ENCODE peak calls at places on chromosomes 11 and 22, in nine cellular contexts. S is activated naive CD8-positive, alpha-beta T cell treated with anti-CD3 and anti-CD28 coated beads, Interleukin-2, amount 50 U/mL, for 16 hours; H is fibroblast of pulmonary artery; A is stomach; E is NCI-H2081 treated with DMSO at 0.1 percent for 48 hours; T is activated CD4-positive, CD25-positive, alpha-beta regulatory T cell treated with anti-CD3 and anti-CD28 coated beads, Interleukin-2, amount 50 U/mL, for 16 hours; F is GM12865; D is WERI-Rb-1; X is AG09309. G is an unnamed sample.

GRCh38 chr22:49934891-49935557 is 16.6 kb downstream of the CRELD2 start:
- DNase-seq in S (peak), H (peak), A (peak), E (no peak), T (peak), F (peak), D (peak), X (no peak), G (peak)

GRCh38 chr11:76588455-76589325 is 81.9 kb downstream of the LRRC32 start:
- DNase-seq in S (no peak), H (peak), A (peak), E (no peak), T (peak), F (peak), D (no peak), X (no peak), G (no peak)

GRCh38 chr11:65594991-65595920 is at the start of gene KCNK7:
- DNase-seq in S (no peak), H (no peak), A (no peak), E (no peak), T (no peak), F (no peak), D (no peak), X (no peak), G (no peak)

GRCh38 chr11:27916541-27917100 is 191.3 kb downstream of the KIF18A start:
- DNase-seq in S (no peak), H (no peak), A (no peak), E (no peak), T (no peak), F (peak), D (no peak), X (no peak), G (no peak)

GRCh38 chr11:130145975-130146776 is 13.4 kb upstream of the ST14 start:
- DNase-seq in S (no peak), H (no peak), A (peak), E (no peak), T (no peak), F (peak), D (no peak), X (no peak), G (peak)

GRCh38 chr11:126583594-126583993 is 228.1 kb downstream of the ST3GAL4 start:
- DNase-seq in S (no peak), H (no peak), A (no peak), E (no peak), T (no peak), F (no peak), D (no peak), X (no peak), G (no peak)

GRCh38 chr22:35367331-35367886 is 13.5 kb upstream of the HMOX1 start:
- DNase-seq in S (no peak), H (no peak), A (no peak), E (no peak), T (no peak), F (peak), D (peak), X (no peak), G (no peak)

GRCh38 chr11:126624491-126624890 is 269.0 kb downstream of the ST3GAL4 start:
- DNase-seq in S (no peak), H (no peak), A (no peak), E (no peak), T (no peak), F (no peak), D (peak), X (no peak), G (no peak)

GRCh38 chr22:18997925-18998315 is 61.8 kb upstream of the PRODH start:
- DNase-seq in S (no peak), H (no peak), A (no peak), E (no peak), T (no peak), F (no peak), D (peak), X (no peak), G (no peak)

GRCh38 chr11:121367434-121367833 is 74.9 kb downstream of the SC5D start:
- DNase-seq in S (no peak), H (peak), A (no peak), E (no peak), T (no peak), F (peak), D (no peak), X (no peak), G (no peak)

GRCh38 chr11:128903248-128904041 is 12.3 kb downstream of the KCNJ5 start:
- DNase-seq in S (no peak), H (no peak), A (no peak), E (no peak), T (no peak), F (no peak), D (no peak), X (no peak), G (no peak)

GRCh38 chr11:78419327-78419726 is 1.7 kb upstream of the GAB2 start:
- DNase-seq in S (no peak), H (peak), A (peak), E (no peak), T (no peak), F (no peak), D (no peak), X (peak), G (no peak)

GRCh38 chr22:45848904-45849303 is 128.1 kb downstream of the WNT7B start:
- DNase-seq in S (no peak), H (no peak), A (no peak), E (no peak), T (no peak), F (no peak), D (no peak), X (no peak), G (no peak)

GRCh38 chr11:124662111-124662510 is 11.4 kb downstream of the SIAE start:
- DNase-seq in S (no peak), H (no peak), A (no peak), E (no peak), T (no peak), F (no peak), D (no peak), X (no peak), G (no peak)

GRCh38 chr11:35373284-35373933 is 45.9 kb downstream of the SLC1A2 start:
- DNase-seq in S (no peak), H (no peak), A (peak), E (no peak), T (no peak), F (no peak), D (no peak), X (no peak), G (peak)

GRCh38 chr22:40975346-40975745 is 24.2 kb downstream of the RBX1 start:
- DNase-seq in S (no peak), H (no peak), A (no peak), E (no peak), T (no peak), F (no peak), D (no peak), X (peak), G (no peak)

GRCh38 chr22:23128269-23129108 is 13.3 kb downstream of the RSPH14 start:
- DNase-seq in S (peak), H (peak), A (peak), E (no peak), T (peak), F (peak), D (peak), X (peak), G (peak)

GRCh38 chr11:124928942-124929663 is 6.7 kb downstream of the HEPACAM start:
- DNase-seq in S (no peak), H (no peak), A (no peak), E (no peak), T (no peak), F (no peak), D (no peak), X (no peak), G (no peak)

GRCh38 chr11:14620027-14620511 is 23.5 kb upstream of the PDE3B start:
- DNase-seq in S (no peak), H (peak), A (no peak), E (no peak), T (no peak), F (no peak), D (no peak), X (no peak), G (no peak)

GRCh38 chr11:107928046-107928766 is at the start of gene RAB39A:
- DNase-seq in S (peak), H (peak), A (peak), E (peak), T (peak), F (peak), D (peak), X (no peak), G (peak)

GRCh38 chr22:40637181-40638150 is 947 bp upstream of the MRTFA start:
- DNase-seq in S (peak), H (no peak), A (peak), E (no peak), T (peak), F (peak), D (peak), X (no peak), G (peak)

G was measured in pancreas.